ENCODE peak calls at places on chromosomes 1 and 21, in seven cellular contexts. F, C, S, Y, I, P and V are unnamed samples.

GRCh38 chr1:53734650-53735211 is 4.2 kb downstream of the GLIS1 start:
- DNase-seq in F (no peak), C (peak), S (peak), Y (no peak), I (no peak), P (peak), V (no peak)

GRCh38 chr1:159171688-159172501 is 480 bp downstream of the CADM3 start:
- DNase-seq in F (no peak), C (no peak), S (no peak), Y (no peak), I (no peak), P (peak), V (no peak)

GRCh38 chr1:226723640-226724532 is 15.2 kb downstream of the ITPKB start:
- DNase-seq in F (no peak), C (peak), S (no peak), Y (no peak), I (no peak), P (peak), V (no peak)

GRCh38 chr1:226128487-226129075 is 58.0 kb downstream of the ACBD3 start:
- DNase-seq in F (no peak), C (peak), S (no peak), Y (no peak), I (no peak), P (peak), V (no peak)

GRCh38 chr1:181043025-181043880 is 9.5 kb downstream of the MR1 start:
- DNase-seq in F (no peak), C (no peak), S (no peak), Y (no peak), I (no peak), P (no peak), V (no peak)

GRCh38 chr1:30063621-30064280 is 659.6 kb downstream of the MATN1 start:
- DNase-seq in F (no peak), C (peak), S (no peak), Y (no peak), I (no peak), P (no peak), V (no peak)

GRCh38 chr1:48776400-48777218 is at the start of gene BEND5:
- DNase-seq in F (peak), C (no peak), S (peak), Y (peak), I (peak), P (peak), V (no peak)

GRCh38 chr1:32893198-32894018 is 7.1 kb downstream of the HPCA start:
- DNase-seq in F (no peak), C (peak), S (peak), Y (no peak), I (no peak), P (peak), V (no peak)

GRCh38 chr1:68223714-68224113 is 8.6 kb downstream of the WLS start:
- DNase-seq in F (no peak), C (no peak), S (no peak), Y (no peak), I (no peak), P (no peak), V (no peak)

GRCh38 chr1:63966016-63966415 is 192.2 kb downstream of the ROR1 start:
- DNase-seq in F (no peak), C (no peak), S (no peak), Y (no peak), I (no peak), P (no peak), V (no peak)

GRCh38 chr1:198846506-198847010 is 207.7 kb downstream of the PTPRC start:
- DNase-seq in F (no peak), C (no peak), S (no peak), Y (no peak), I (no peak), P (no peak), V (no peak)

GRCh38 chr1:156347337-156347736 is 9.0 kb downstream of the TSACC start:
- DNase-seq in F (no peak), C (no peak), S (no peak), Y (no peak), I (no peak), P (no peak), V (no peak)

GRCh38 chr1:107692580-107693345 is 272.2 kb downstream of the VAV3 start:
- DNase-seq in F (no peak), C (no peak), S (no peak), Y (no peak), I (no peak), P (no peak), V (no peak)

GRCh38 chr1:174989540-174990181 is 10.1 kb upstream of the CACYBP start:
- DNase-seq in F (no peak), C (no peak), S (no peak), Y (no peak), I (no peak), P (no peak), V (no peak)

GRCh38 chr21:32915099-32915498 is 110.6 kb upstream of the OLIG2 start:
- DNase-seq in F (no peak), C (no peak), S (no peak), Y (no peak), I (no peak), P (no peak), V (no peak)

GRCh38 chr1:232226197-232226681 is 403.7 kb downstream of the SIPA1L2 start:
- DNase-seq in F (no peak), C (peak), S (no peak), Y (no peak), I (no peak), P (peak), V (no peak)

GRCh38 chr1:228691926-228692325 is 43.4 kb upstream of the RHOU start:
- DNase-seq in F (no peak), C (peak), S (peak), Y (no peak), I (peak), P (peak), V (no peak)

GRCh38 chr1:116667577-116668105 is at the start of gene IGSF3:
- DNase-seq in F (peak), C (peak), S (peak), Y (no peak), I (peak), P (peak), V (peak)

GRCh38 chr1:150543500-150544143 is 5.6 kb upstream of the ADAMTSL4 start:
- DNase-seq in F (no peak), C (no peak), S (no peak), Y (no peak), I (no peak), P (peak), V (no peak)

GRCh38 chr1:67610450-67610849 is 74.6 kb upstream of the GADD45A start:
- DNase-seq in F (no peak), C (peak), S (no peak), Y (no peak), I (no peak), P (no peak), V (no peak)

GRCh38 chr1:92108631-92109030 is 28.5 kb downstream of the BTBD8 start:
- DNase-seq in F (no peak), C (no peak), S (no peak), Y (no peak), I (no peak), P (no peak), V (no peak)

GRCh38 chr1:241600496-241600901 is 39.7 kb downstream of the CHML start:
- DNase-seq in F (no peak), C (peak), S (peak), Y (no peak), I (no peak), P (no peak), V (no peak)

GRCh38 chr21:42403611-42404231 is at the start of gene UBASH3A:
- DNase-seq in F (no peak), C (no peak), S (no peak), Y (no peak), I (peak), P (no peak), V (no peak)

GRCh38 chr1:227316456-227316855 is 1.8 kb downstream of the CDC42BPA start:
- DNase-seq in F (no peak), C (no peak), S (no peak), Y (no peak), I (no peak), P (no peak), V (no peak)